ENCODE peak calls at places on chromosomes 5 and 9, in ten cellular contexts. T is GM23248, J is PC-9, I is H9, R is GM23338, X is mammary epithelial cell, H is Karpas-422, O is fibroblast of lung, P is IMR-90, F is astrocyte. U is an unnamed sample. For H4K20me1, the result is how much of the 10 kb centered on the place peaks cover.

GRCh38 chr5:142225141-142225540 is 99.7 kb downstream of the SPRY4 start:
- DNase-seq in T (no peak), J (no peak), I (no peak), R (no peak), X (no peak), H (no peak), O (no peak), P (no peak), F (no peak), U (no peak)

GRCh38 chr9:71303351-71303750 is 181.9 kb upstream of the TRPM3 start:
- DNase-seq in T (peak), J (no peak), I (no peak), R (no peak), X (no peak), H (no peak), O (no peak), P (peak), F (peak), U (no peak)

GRCh38 chr5:166441-167372 is 24.6 kb upstream of the LRRC14B start:
- DNase-seq in T (no peak), J (no peak), I (peak), R (no peak), X (no peak), H (no peak), O (no peak), P (no peak), F (no peak), U (no peak)

GRCh38 chr9:75063556-75064305 is 24.2 kb downstream of the NMRK1 start:
- DNase-seq in T (peak), J (no peak), I (no peak), R (no peak), X (peak), H (no peak), O (peak), P (peak), F (peak), U (no peak)

GRCh38 chr5:60538955-60539866 is 160.8 kb downstream of the DEPDC1B start:
- DNase-seq in T (no peak), J (no peak), I (no peak), R (no peak), X (no peak), H (peak), O (peak), P (peak), F (no peak), U (no peak)

GRCh38 chr9:129553277-129553676 is 67.6 kb downstream of the C9orf50 start:
- DNase-seq in T (no peak), J (no peak), I (no peak), R (no peak), X (no peak), H (no peak), O (no peak), P (no peak), F (no peak), U (no peak)

GRCh38 chr5:61587120-61587519 is 255.1 kb downstream of the ZSWIM6 start:
- DNase-seq in T (peak), J (no peak), I (no peak), R (no peak), X (no peak), H (no peak), O (no peak), P (no peak), F (peak), U (no peak)

GRCh38 chr5:132427285-132428146 is 58.0 kb downstream of the SLC22A5 start:
- DNase-seq in T (peak), J (peak), I (no peak), R (no peak), X (no peak), H (peak), O (no peak), P (no peak), F (no peak), U (peak)

GRCh38 chr5:173645437-173645807 is 29.0 kb upstream of the BOD1 start:
- DNase-seq in T (peak), J (peak), I (peak), R (peak), X (no peak), H (no peak), O (no peak), P (peak), F (peak), U (no peak)
- H3K27ac ChIP-seq in T (no peak), J (no peak), I (no peak), R (no peak), X (no peak), H (peak), O (no peak), P (no peak), F (no peak), U (no peak)

GRCh38 chr9:133120343-133121199 is 469 bp downstream of the RALGDS start:
- DNase-seq in T (peak), J (no peak), I (peak), R (peak), X (no peak), H (no peak), O (no peak), P (no peak), F (no peak), U (no peak)

GRCh38 chr9:133122605-133122934 is 1.5 kb upstream of the RALGDS start:
- DNase-seq in T (no peak), J (no peak), I (no peak), R (no peak), X (no peak), H (no peak), O (no peak), P (no peak), F (no peak), U (no peak)

GRCh38 chr9:133121200-133122166 is at the start of gene RALGDS:
- DNase-seq in T (peak), J (peak), I (peak), R (peak), X (peak), H (peak), O (peak), P (peak), F (peak), U (peak)

GRCh38 chr9:133122935-133123611 is 2.0 kb upstream of the RALGDS start:
- DNase-seq in T (peak), J (no peak), I (no peak), R (peak), X (no peak), H (no peak), O (no peak), P (peak), F (peak), U (no peak)

DNA sequence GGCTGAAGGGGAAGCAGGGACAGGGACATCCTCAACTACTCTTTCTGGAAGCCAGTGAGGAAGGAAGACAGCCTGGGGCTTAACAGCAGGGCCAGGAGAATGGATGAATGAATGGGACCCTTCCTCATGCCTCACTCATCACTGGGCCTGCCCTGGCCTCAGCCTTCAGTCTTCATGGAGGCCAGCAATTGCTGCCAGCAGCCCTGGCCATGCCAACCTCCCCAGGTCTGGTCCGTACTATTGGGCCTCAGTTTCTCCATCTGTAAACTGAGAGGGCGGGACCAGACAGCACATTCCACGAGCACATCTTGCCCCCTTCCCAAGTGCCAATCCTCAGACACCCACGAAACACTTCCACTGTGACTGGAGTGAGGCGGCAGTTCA is 1.1 kb upstream of the RALGDS start:
- DNase-seq in T (no peak), J (no peak), I (no peak), R (no peak), X (no peak), H (no peak), O (no peak), P (no peak), F (no peak), U (no peak)
- H4K20me1 ChIP-seq in T (under half), J (under half), I (under half), R (under half), X (under half), H (half or more), O (under half), P (half or more), F (half or more), U (half or more)

DNA sequence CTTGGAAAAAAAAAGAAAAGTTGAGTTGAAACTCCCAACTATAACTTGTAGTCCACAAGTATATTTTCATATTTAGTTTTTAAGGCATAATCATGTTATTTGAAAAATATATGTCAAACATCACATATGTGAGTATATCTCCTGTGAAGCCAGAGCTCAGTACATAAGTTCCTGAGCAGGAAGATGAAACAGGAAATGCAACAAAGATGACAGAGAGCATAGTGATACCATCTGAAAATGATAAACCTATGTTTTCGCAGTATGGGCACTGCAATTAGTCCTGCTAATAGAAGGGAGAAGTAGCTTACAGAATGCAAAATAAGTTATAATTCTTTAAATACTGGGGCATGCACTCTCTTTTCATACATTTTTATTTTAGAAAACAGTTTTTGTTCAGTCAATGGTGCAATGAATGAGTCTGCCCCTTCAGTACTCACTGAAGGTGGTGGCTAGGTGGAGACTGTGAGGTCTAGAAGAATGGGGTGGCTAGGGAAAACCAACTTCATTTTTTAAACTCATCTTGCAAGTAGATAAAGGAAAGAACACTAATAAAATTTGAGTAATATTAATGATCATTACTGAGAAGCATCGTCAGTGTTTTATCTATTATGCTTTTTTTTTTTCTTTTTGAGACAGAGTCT is 54.1 kb upstream of the FYB1 start:
- DNase-seq in T (no peak), J (no peak), I (no peak), R (no peak), X (no peak), H (no peak), O (no peak), P (no peak), F (no peak), U (no peak)
- H3K27ac ChIP-seq in T (no peak), J (no peak), I (no peak), R (no peak), X (no peak), H (no peak), O (no peak), P (no peak), F (no peak), U (peak)

GRCh38 chr5:123537845-123538244 is 25.9 kb downstream of the CSNK1G3 start:
- DNase-seq in T (no peak), J (no peak), I (no peak), R (no peak), X (no peak), H (no peak), O (no peak), P (no peak), F (no peak), U (no peak)

GRCh38 chr5:123540534-123540933 is 28.6 kb downstream of the CSNK1G3 start:
- DNase-seq in T (no peak), J (no peak), I (no peak), R (no peak), X (no peak), H (no peak), O (no peak), P (no peak), F (no peak), U (no peak)

GRCh38 chr5:123538670-123539459 is 26.9 kb downstream of the CSNK1G3 start:
- DNase-seq in T (peak), J (no peak), I (no peak), R (peak), X (no peak), H (no peak), O (no peak), P (no peak), F (peak), U (no peak)

GRCh38 chr5:123537256-123537655 is 25.3 kb downstream of the CSNK1G3 start:
- DNase-seq in T (no peak), J (no peak), I (no peak), R (no peak), X (no peak), H (no peak), O (no peak), P (no peak), F (no peak), U (no peak)

DNA sequence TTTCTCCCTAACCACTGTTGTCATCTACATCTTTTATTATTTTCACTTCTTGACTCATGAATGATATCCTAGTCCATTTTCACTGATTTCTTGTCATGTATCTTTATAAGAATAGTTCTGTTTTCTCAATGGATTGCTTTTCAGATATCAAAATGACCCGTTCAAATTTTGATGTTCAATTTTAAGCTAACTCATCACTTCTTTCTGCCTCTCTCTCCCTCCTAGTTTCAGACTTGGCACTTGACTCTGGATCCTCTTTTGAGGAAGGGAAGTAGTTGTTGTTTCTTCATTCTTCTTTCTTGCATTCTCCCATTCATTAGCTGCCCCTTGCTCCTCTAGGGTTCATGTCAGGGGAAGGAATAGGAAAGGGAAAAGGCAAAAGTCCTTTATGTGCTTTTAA is 23.7 kb downstream of the CSNK1G3 start:
- DNase-seq in T (no peak), J (no peak), I (no peak), R (no peak), X (no peak), H (no peak), O (no peak), P (no peak), F (no peak), U (no peak)
- H4K20me1 ChIP-seq in T (under half), J (under half), I (under half), R (under half), X (under half), H (under half), O (under half), P (under half), F (half or more), U (under half)

GRCh38 chr9:136187683-136188586 is 17.0 kb downstream of the LHX3 start:
- DNase-seq in T (no peak), J (no peak), I (peak), R (peak), X (no peak), H (no peak), O (no peak), P (no peak), F (no peak), U (no peak)

GRCh38 chr9:136190656-136191548 is 14.0 kb downstream of the LHX3 start:
- DNase-seq in T (no peak), J (no peak), I (no peak), R (peak), X (no peak), H (no peak), O (no peak), P (no peak), F (no peak), U (no peak)

GRCh38 chr9:136191549-136192286 is 13.2 kb downstream of the LHX3 start:
- DNase-seq in T (no peak), J (no peak), I (no peak), R (peak), X (no peak), H (no peak), O (peak), P (no peak), F (no peak), U (no peak)

GRCh38 chr9:136189394-136190236 is 15.3 kb downstream of the LHX3 start:
- DNase-seq in T (no peak), J (no peak), I (no peak), R (peak), X (no peak), H (no peak), O (no peak), P (no peak), F (no peak), U (no peak)

DNA sequence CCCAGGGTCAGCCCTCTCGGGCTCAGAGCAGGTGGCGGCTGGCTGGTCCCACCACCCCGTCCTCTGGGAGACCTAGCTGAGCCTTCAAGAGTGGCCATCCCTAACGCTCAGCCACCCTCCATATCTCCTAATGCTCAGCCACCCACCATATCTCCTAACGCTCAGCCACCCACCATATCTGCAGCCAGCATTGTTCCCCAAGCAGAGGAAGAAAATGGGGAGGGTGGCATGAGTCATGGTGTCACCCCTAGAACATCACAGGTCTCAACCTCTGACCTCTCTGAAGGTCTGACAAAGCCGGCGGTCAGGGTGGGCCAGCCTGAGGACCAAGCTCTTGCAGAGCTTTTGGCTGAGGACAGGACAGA is 14.7 kb downstream of the LHX3 start:
- DNase-seq in T (no peak), J (no peak), I (no peak), R (no peak), X (no peak), H (no peak), O (no peak), P (no peak), F (no peak), U (no peak)
- H3K27ac ChIP-seq in T (no peak), J (no peak), I (no peak), R (no peak), X (no peak), H (no peak), O (no peak), P (no peak), F (no peak), U (no peak)

GRCh38 chr9:131668439-131669233 is 71.2 kb downstream of the RAPGEF1 start:
- DNase-seq in T (peak), J (no peak), I (no peak), R (no peak), X (peak), H (no peak), O (peak), P (peak), F (peak), U (peak)

GRCh38 chr9:131672451-131672850 is 67.4 kb downstream of the RAPGEF1 start:
- DNase-seq in T (no peak), J (no peak), I (no peak), R (no peak), X (no peak), H (no peak), O (no peak), P (no peak), F (no peak), U (no peak)

GRCh38 chr9:131671150-131671549 is 68.7 kb downstream of the RAPGEF1 start:
- DNase-seq in T (no peak), J (no peak), I (no peak), R (no peak), X (no peak), H (no peak), O (no peak), P (no peak), F (no peak), U (no peak)

GRCh38 chr9:131669234-131670172 is 70.4 kb downstream of the RAPGEF1 start:
- DNase-seq in T (no peak), J (no peak), I (no peak), R (no peak), X (no peak), H (no peak), O (no peak), P (no peak), F (no peak), U (no peak)

DNA sequence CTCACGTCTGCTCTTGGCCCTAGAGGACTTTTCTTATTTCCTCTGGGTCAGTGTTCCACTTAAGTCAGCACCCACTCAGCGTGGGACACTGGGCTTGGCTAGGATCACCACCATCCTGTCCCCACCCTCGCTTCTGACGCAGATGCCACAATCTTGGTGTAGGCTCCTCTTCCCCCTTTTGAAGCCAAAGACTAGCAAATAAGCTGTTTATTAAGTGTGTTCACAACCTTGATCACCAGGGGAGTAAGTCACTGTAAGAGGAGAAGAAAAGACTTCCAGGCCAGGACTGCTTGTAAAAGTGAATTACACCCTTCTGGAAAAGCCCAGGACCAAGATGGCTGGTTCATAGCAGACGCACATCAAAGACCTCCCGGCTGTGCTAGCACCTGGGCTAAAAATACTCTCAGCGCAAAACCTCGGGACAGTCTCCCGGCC is 69.6 kb downstream of the RAPGEF1 start:
- DNase-seq in T (no peak), J (no peak), I (no peak), R (no peak), X (no peak), H (no peak), O (no peak), P (no peak), F (no peak), U (no peak)
- H4K20me1 ChIP-seq in T (under half), J (under half), I (under half), R (under half), X (under half), H (half or more), O (under half), P (half or more), F (half or more), U (half or more)

GRCh38 chr9:132634327-132634726 is 35.5 kb downstream of the DDX31 start:
- DNase-seq in T (no peak), J (no peak), I (no peak), R (no peak), X (no peak), H (no peak), O (no peak), P (no peak), F (no peak), U (no peak)

GRCh38 chr9:132638240-132638639 is 31.5 kb downstream of the DDX31 start:
- DNase-seq in T (peak), J (no peak), I (no peak), R (no peak), X (no peak), H (no peak), O (peak), P (peak), F (no peak), U (no peak)

GRCh38 chr9:132639322-132639721 is 30.5 kb downstream of the DDX31 start:
- DNase-seq in T (no peak), J (no peak), I (no peak), R (no peak), X (peak), H (no peak), O (no peak), P (no peak), F (no peak), U (no peak)

GRCh38 chr9:132637801-132638200 is 32.0 kb downstream of the DDX31 start:
- DNase-seq in T (no peak), J (no peak), I (no peak), R (no peak), X (no peak), H (no peak), O (no peak), P (no peak), F (no peak), U (no peak)

GRCh38 chr9:132637351-132637750 is 32.4 kb downstream of the DDX31 start:
- DNase-seq in T (no peak), J (no peak), I (no peak), R (no peak), X (no peak), H (no peak), O (no peak), P (no peak), F (no peak), U (no peak)
- H3K27ac ChIP-seq in T (no peak), J (no peak), I (no peak), R (no peak), X (no peak), H (no peak), O (no peak), P (no peak), F (no peak), U (no peak)

GRCh38 chr5:53099546-53099945 is 10.0 kb downstream of the MOCS2 start:
- DNase-seq in T (peak), J (no peak), I (no peak), R (no peak), X (no peak), H (peak), O (no peak), P (peak), F (no peak), U (no peak)
- H4K20me1 ChIP-seq in T (under half), J (under half), I (under half), R (under half), X (under half), H (under half), O (under half), P (under half), F (under half), U (under half)